ENCODE peak calls at places on chromosome 12, in four cellular contexts. One of them, this sample, is unnamed.
A peak's percentile ranks its signal among the peaks of the same experiment; 100 is the strongest.

GRCh38 chr12:70598467-70599194 is 38.6 kb downstream of the PTPRB start:
- DNase-seq in mammary epithelial cell: no peak
- DNase-seq in CD4-positive, alpha-beta memory T cell: no peak
- DNase-seq in cardiac fibroblast: peak; percentile 54
- DNase-seq in this sample: peak; percentile 67

GRCh38 chr12:64538146-64538545 is 72.1 kb upstream of the RASSF3 start:
- DNase-seq in mammary epithelial cell: no peak
- DNase-seq in CD4-positive, alpha-beta memory T cell: no peak
- DNase-seq in cardiac fibroblast: no peak
- DNase-seq in this sample: peak; percentile 17

GRCh38 chr12:117212563-117213190 is 22.4 kb upstream of the FBXO21 start:
- DNase-seq in mammary epithelial cell: peak; percentile 55
- DNase-seq in CD4-positive, alpha-beta memory T cell: peak; percentile 39
- DNase-seq in cardiac fibroblast: peak; percentile 87
- DNase-seq in this sample: peak; percentile 55

GRCh38 chr12:116067892-116068291 is 209.6 kb downstream of the MED13L start:
- DNase-seq in mammary epithelial cell: no peak
- DNase-seq in CD4-positive, alpha-beta memory T cell: no peak
- DNase-seq in cardiac fibroblast: no peak
- DNase-seq in this sample: no peak

GRCh38 chr12:124687695-124688301 is 120.4 kb upstream of the NCOR2 start:
- DNase-seq in mammary epithelial cell: no peak
- DNase-seq in CD4-positive, alpha-beta memory T cell: no peak
- DNase-seq in cardiac fibroblast: peak; percentile 75
- DNase-seq in this sample: peak; percentile 48

GRCh38 chr12:83945871-83946270 is 966.7 kb downstream of the SLC6A15 start:
- DNase-seq in mammary epithelial cell: peak; percentile 48
- DNase-seq in CD4-positive, alpha-beta memory T cell: no peak
- DNase-seq in cardiac fibroblast: peak; percentile 26
- DNase-seq in this sample: peak; percentile 85

GRCh38 chr12:79155703-79156102 is 291.1 kb downstream of the SYT1 start:
- DNase-seq in mammary epithelial cell: peak; percentile 20
- DNase-seq in CD4-positive, alpha-beta memory T cell: no peak
- DNase-seq in cardiac fibroblast: peak; percentile 45
- DNase-seq in this sample: peak; percentile 59

GRCh38 chr12:45377815-45378214 is 161.9 kb downstream of the ANO6 start:
- DNase-seq in mammary epithelial cell: no peak
- DNase-seq in CD4-positive, alpha-beta memory T cell: no peak
- DNase-seq in cardiac fibroblast: no peak
- DNase-seq in this sample: no peak

GRCh38 chr12:131047789-131048610 is 94.3 kb downstream of the ADGRD1 start:
- DNase-seq in mammary epithelial cell: no peak
- DNase-seq in CD4-positive, alpha-beta memory T cell: no peak
- DNase-seq in cardiac fibroblast: no peak
- DNase-seq in this sample: no peak

GRCh38 chr12:104649913-104650312 is 193.2 kb downstream of the CHST11 start:
- DNase-seq in mammary epithelial cell: no peak
- DNase-seq in CD4-positive, alpha-beta memory T cell: no peak
- DNase-seq in cardiac fibroblast: no peak
- DNase-seq in this sample: no peak

GRCh38 chr12:124021025-124021406 is 48.0 kb downstream of the ZNF664 start:
- DNase-seq in mammary epithelial cell: no peak
- DNase-seq in CD4-positive, alpha-beta memory T cell: no peak
- DNase-seq in cardiac fibroblast: no peak
- DNase-seq in this sample: no peak

GRCh38 chr12:30989754-30990153 is 63.2 kb downstream of the TSPAN11 start:
- DNase-seq in mammary epithelial cell: no peak
- DNase-seq in CD4-positive, alpha-beta memory T cell: no peak
- DNase-seq in cardiac fibroblast: no peak
- DNase-seq in this sample: peak; percentile 3

GRCh38 chr12:52308807-52309425 is 12.3 kb downstream of the KRT83 start:
- DNase-seq in mammary epithelial cell: no peak
- DNase-seq in CD4-positive, alpha-beta memory T cell: no peak
- DNase-seq in cardiac fibroblast: no peak
- DNase-seq in this sample: no peak

GRCh38 chr12:53235742-53236442 is 3.9 kb upstream of the RARG start:
- DNase-seq in mammary epithelial cell: no peak
- DNase-seq in CD4-positive, alpha-beta memory T cell: no peak
- DNase-seq in cardiac fibroblast: no peak
- DNase-seq in this sample: no peak

GRCh38 chr12:88944403-88944802 is 364.1 kb upstream of the KITLG start:
- DNase-seq in mammary epithelial cell: peak; percentile 66
- DNase-seq in CD4-positive, alpha-beta memory T cell: no peak
- DNase-seq in cardiac fibroblast: peak; percentile 48
- DNase-seq in this sample: peak; percentile 68

GRCh38 chr12:121799175-121799841 is 4.5 kb upstream of the SETD1B start:
- DNase-seq in mammary epithelial cell: peak; percentile 83
- DNase-seq in CD4-positive, alpha-beta memory T cell: peak; percentile 69
- DNase-seq in cardiac fibroblast: peak; percentile 83
- DNase-seq in this sample: peak; percentile 92

GRCh38 chr12:130815028-130815741 is 23.9 kb downstream of the STX2 start:
- DNase-seq in mammary epithelial cell: no peak
- DNase-seq in CD4-positive, alpha-beta memory T cell: no peak
- DNase-seq in cardiac fibroblast: no peak
- DNase-seq in this sample: no peak

GRCh38 chr12:630656-631632 is 32.3 kb downstream of the NINJ2 start:
- DNase-seq in mammary epithelial cell: no peak
- DNase-seq in CD4-positive, alpha-beta memory T cell: peak; percentile 68
- DNase-seq in cardiac fibroblast: no peak
- DNase-seq in this sample: no peak
- H3K4me3 ChIP-seq in mammary epithelial cell: no peak overlapping the region
- H3K4me3 ChIP-seq in CD4-positive, alpha-beta memory T cell: peak overlapping the region; percentile 68
- H3K4me3 ChIP-seq in cardiac fibroblast: no peak overlapping the region
- H3K4me3 ChIP-seq in this sample: no peak overlapping the region

GRCh38 chr12:122842505-122843405 is 7.5 kb downstream of the HIP1R start:
- DNase-seq in mammary epithelial cell: no peak
- DNase-seq in CD4-positive, alpha-beta memory T cell: no peak
- DNase-seq in cardiac fibroblast: no peak
- DNase-seq in this sample: peak; percentile 53
- H3K4me3 ChIP-seq in mammary epithelial cell: no peak overlapping the region
- H3K4me3 ChIP-seq in CD4-positive, alpha-beta memory T cell: no peak overlapping the region
- H3K4me3 ChIP-seq in cardiac fibroblast: no peak overlapping the region
- H3K4me3 ChIP-seq in this sample: no peak overlapping the region

GRCh38 chr12:56632701-56633464 is 2.8 kb upstream of the BAZ2A start:
- DNase-seq in mammary epithelial cell: no peak
- DNase-seq in CD4-positive, alpha-beta memory T cell: no peak
- DNase-seq in cardiac fibroblast: peak; percentile 15
- DNase-seq in this sample: no peak
- H3K4me3 ChIP-seq in mammary epithelial cell: no peak overlapping the region
- H3K4me3 ChIP-seq in CD4-positive, alpha-beta memory T cell: peak overlapping the region; percentile 17
- H3K4me3 ChIP-seq in cardiac fibroblast: peak overlapping the region; percentile 30
- H3K4me3 ChIP-seq in this sample: no peak overlapping the region

GRCh38 chr12:91778091-91778819 is 367.4 kb downstream of the BTG1 start:
- DNase-seq in mammary epithelial cell: no peak
- DNase-seq in CD4-positive, alpha-beta memory T cell: no peak
- DNase-seq in cardiac fibroblast: peak; percentile 16
- DNase-seq in this sample: peak; percentile 32

GRCh38 chr12:91777268-91777997 is 368.2 kb downstream of the BTG1 start:
- DNase-seq in mammary epithelial cell: peak; percentile 98
- DNase-seq in CD4-positive, alpha-beta memory T cell: no peak
- DNase-seq in cardiac fibroblast: no peak
- DNase-seq in this sample: no peak

GRCh38 chr12:91778938-91779400 is 366.7 kb downstream of the BTG1 start:
- DNase-seq in mammary epithelial cell: peak; percentile 99
- DNase-seq in CD4-positive, alpha-beta memory T cell: peak; percentile 38
- DNase-seq in cardiac fibroblast: peak; percentile 76
- DNase-seq in this sample: peak; percentile 83

GRCh38 chr12:91772411-91772810 is 373.2 kb downstream of the BTG1 start:
- DNase-seq in mammary epithelial cell: peak; percentile 31
- DNase-seq in CD4-positive, alpha-beta memory T cell: no peak
- DNase-seq in cardiac fibroblast: no peak
- DNase-seq in this sample: no peak

DNA sequence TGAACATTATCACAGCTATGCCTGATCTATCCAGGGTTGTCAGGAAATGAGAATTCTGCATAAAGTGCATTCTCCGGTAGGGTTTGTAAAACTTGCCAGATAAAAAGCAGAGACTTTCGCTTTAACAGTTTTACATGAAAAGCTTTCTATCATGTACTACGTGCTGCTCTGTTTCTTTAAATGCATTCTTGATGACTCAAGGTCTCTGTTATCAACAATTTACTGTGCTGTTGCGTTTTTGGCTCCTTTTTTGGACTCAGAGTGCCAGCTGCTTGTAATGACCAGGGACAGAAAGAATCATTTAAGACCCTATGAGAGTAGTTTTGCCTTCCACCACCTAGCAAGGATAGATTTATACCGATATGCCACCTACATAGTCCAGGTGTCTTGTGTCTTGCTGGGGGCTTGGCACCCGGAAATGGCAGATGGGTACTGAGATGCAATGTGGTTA is 371.1 kb downstream of the BTG1 start:
- DNase-seq in mammary epithelial cell: peak; percentile 49
- DNase-seq in CD4-positive, alpha-beta memory T cell: no peak
- DNase-seq in cardiac fibroblast: peak; percentile 74
- DNase-seq in this sample: peak; percentile 86
- H3K4me3 ChIP-seq in mammary epithelial cell: no peak overlapping the region
- H3K4me3 ChIP-seq in CD4-positive, alpha-beta memory T cell: no peak overlapping the region
- H3K4me3 ChIP-seq in cardiac fibroblast: no peak overlapping the region
- H3K4me3 ChIP-seq in this sample: peak overlapping the region; percentile 41

GRCh38 chr12:7935464-7935772 is 569 bp downstream of the SLC2A3 start:
- DNase-seq in mammary epithelial cell: no peak
- DNase-seq in CD4-positive, alpha-beta memory T cell: no peak
- DNase-seq in cardiac fibroblast: no peak
- DNase-seq in this sample: no peak

GRCh38 chr12:7934153-7934552 is 1.8 kb downstream of the SLC2A3 start:
- DNase-seq in mammary epithelial cell: no peak
- DNase-seq in CD4-positive, alpha-beta memory T cell: no peak
- DNase-seq in cardiac fibroblast: no peak
- DNase-seq in this sample: no peak

GRCh38 chr12:7935773-7936581 is at the start of gene SLC2A3:
- DNase-seq in mammary epithelial cell: peak; percentile 36
- DNase-seq in CD4-positive, alpha-beta memory T cell: peak; percentile 93
- DNase-seq in cardiac fibroblast: peak; percentile 97
- DNase-seq in this sample: peak; percentile 91

GRCh38 chr12:7933255-7933726 is 2.7 kb downstream of the SLC2A3 start:
- DNase-seq in mammary epithelial cell: peak; percentile 85
- DNase-seq in CD4-positive, alpha-beta memory T cell: peak; percentile 87
- DNase-seq in cardiac fibroblast: peak; percentile 97
- DNase-seq in this sample: peak; percentile 95

DNA sequence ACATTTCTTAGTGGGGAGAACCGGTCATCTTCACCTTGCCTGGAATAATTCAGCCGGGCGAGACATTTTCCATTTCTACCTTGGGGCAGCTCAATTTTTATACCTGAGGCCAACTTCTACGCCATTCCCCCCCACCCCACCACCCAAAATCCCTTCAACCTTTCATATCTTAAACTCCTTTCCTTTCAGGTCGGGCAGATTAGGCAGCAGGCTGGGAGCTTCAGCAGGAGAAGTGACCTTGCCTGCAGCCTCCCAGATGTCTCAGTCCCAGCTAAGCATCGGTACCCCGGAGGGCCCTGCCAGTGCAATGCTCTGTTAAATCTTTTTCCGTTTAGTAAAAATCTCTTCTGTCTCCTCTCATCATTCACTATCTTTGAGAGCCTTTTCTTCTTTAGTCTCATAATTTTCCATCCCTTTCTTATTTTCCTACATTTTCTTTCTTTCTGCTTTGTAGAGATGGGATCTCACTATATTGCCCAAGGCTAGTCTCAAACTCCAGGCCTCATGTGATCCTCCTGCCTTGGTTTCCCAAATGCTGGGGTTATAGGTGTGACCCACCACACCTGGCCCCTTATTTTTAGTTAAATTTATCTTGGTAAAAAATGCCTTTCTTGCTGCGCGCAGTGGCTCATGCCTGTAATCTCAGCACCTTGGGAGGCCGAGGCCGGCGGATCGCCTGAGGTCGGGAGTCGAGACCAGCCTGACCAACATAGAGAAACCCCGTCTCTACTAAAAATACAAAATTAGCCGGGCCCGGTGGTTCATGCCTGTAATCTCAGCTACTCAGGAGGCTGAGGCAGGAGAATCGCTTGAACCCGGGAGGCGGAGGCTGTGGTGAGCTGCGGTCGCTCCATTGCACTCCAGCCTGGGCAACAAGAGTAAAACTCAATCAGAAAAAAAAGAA is 1.2 kb downstream of the SLC2A3 start:
- DNase-seq in mammary epithelial cell: no peak
- DNase-seq in CD4-positive, alpha-beta memory T cell: no peak
- DNase-seq in cardiac fibroblast: no peak
- DNase-seq in this sample: no peak
- H3K4me3 ChIP-seq in mammary epithelial cell: peak overlapping the region; percentile 66
- H3K4me3 ChIP-seq in CD4-positive, alpha-beta memory T cell: peak overlapping the region; percentile 84
- H3K4me3 ChIP-seq in cardiac fibroblast: peak overlapping the region; percentile 64
- H3K4me3 ChIP-seq in this sample: peak overlapping the region; percentile 83

GRCh38 chr12:33253123-33253522 is 186.5 kb downstream of the SYT10 start:
- DNase-seq in mammary epithelial cell: peak; percentile 8
- DNase-seq in CD4-positive, alpha-beta memory T cell: no peak
- DNase-seq in cardiac fibroblast: no peak
- DNase-seq in this sample: no peak
- H3K4me3 ChIP-seq in mammary epithelial cell: no peak overlapping the region
- H3K4me3 ChIP-seq in CD4-positive, alpha-beta memory T cell: no peak overlapping the region
- H3K4me3 ChIP-seq in cardiac fibroblast: no peak overlapping the region
- H3K4me3 ChIP-seq in this sample: no peak overlapping the region